ENCODE peak calls at places on chromosome 15, in four cellular contexts. I is AG08395; G is stimulated activated CD4-positive, alpha-beta T cell treated with anti-CD3 and anti-CD28 coated beads, Interleukin-2, amount 100 ng/mL, for 48 hours; H is ELF-1. L is an unnamed sample.

GRCh38 chr15:62649793-62650420 is 392.6 kb upstream of the TPM1 start:
- DNase-seq in I (peak; percentile 46), G (peak; percentile 9), H (no peak), L (peak; percentile 77)

GRCh38 chr15:36883705-36884355 is 216.5 kb downstream of the MEIS2 start:
- DNase-seq in I (peak; percentile 84), G (peak; percentile 74), H (peak; percentile 83), L (peak; percentile 71)

GRCh38 chr15:85463273-85463937 is 83.0 kb downstream of the AKAP13 start:
- DNase-seq in I (no peak), G (no peak), H (peak; percentile 57), L (no peak)

GRCh38 chr15:41607033-41607432 is 48.0 kb downstream of the TYRO3 start:
- DNase-seq in I (peak; percentile 95), G (no peak), H (no peak), L (no peak)

GRCh38 chr15:32029409-32029861 is 880 bp upstream of the CHRNA7 start:
- DNase-seq in I (no peak), G (no peak), H (peak; percentile 67), L (no peak)

GRCh38 chr15:89805241-89806216 is 9.1 kb downstream of the ANPEP start:
- DNase-seq in I (no peak), G (no peak), H (no peak), L (no peak)

GRCh38 chr15:68517285-68517711 is 61.5 kb upstream of the CORO2B start:
- DNase-seq in I (peak; percentile 80), G (no peak), H (peak; percentile 55), L (no peak)

GRCh38 chr15:69976366-69976994 is 121.2 kb downstream of the TLE3 start:
- DNase-seq in I (peak; percentile 60), G (peak; percentile 55), H (peak; percentile 40), L (peak; percentile 40)

GRCh38 chr15:44296625-44297524 is 8.4 kb downstream of the GOLM2 start:
- DNase-seq in I (peak; percentile 32), G (no peak), H (no peak), L (peak; percentile 92)

GRCh38 chr15:29938701-29939340 is 116.6 kb upstream of the TJP1 start:
- DNase-seq in I (no peak), G (no peak), H (peak; percentile 19), L (no peak)

GRCh38 chr15:70627322-70627721 is 136.0 kb downstream of the UACA start:
- DNase-seq in I (no peak), G (no peak), H (no peak), L (no peak)

GRCh38 chr15:38536201-38536676 is 28.4 kb downstream of the RASGRP1 start:
- DNase-seq in I (peak; percentile 80), G (no peak), H (no peak), L (no peak)

GRCh38 chr15:97522362-97522761 is 438.1 kb upstream of the ARRDC4 start:
- DNase-seq in I (no peak), G (no peak), H (no peak), L (peak; percentile 24)

GRCh38 chr15:52010633-52011595 is 8.1 kb upstream of the MAPK6 start:
- DNase-seq in I (peak; percentile 60), G (peak; percentile 60), H (no peak), L (no peak)

GRCh38 chr15:59687831-59688230 is 1.3 kb downstream of the BNIP2 start:
- DNase-seq in I (peak; percentile 21), G (no peak), H (no peak), L (peak; percentile 82)

GRCh38 chr15:77897896-77898406 is 179.6 kb downstream of the TBC1D2B start:
- DNase-seq in I (no peak), G (no peak), H (no peak), L (no peak)

GRCh38 chr15:94069834-94070233 is 161.5 kb upstream of the MCTP2 start:
- DNase-seq in I (no peak), G (no peak), H (no peak), L (no peak)